ENCODE peak calls at places on chromosomes 16 and 17, in six cellular contexts. One of them, this sample, is unnamed.

GRCh38 chr16:57648590-57649442 is 19.3 kb upstream of the ADGRG3 start:
- DNase-seq in amniotic epithelial cell: peak
- DNase-seq in activated naive CD4-positive, alpha-beta T cell treated with anti-CD3 and anti-CD28 coated beads, Interleukin-2, amount 50 U/mL, for 72 hours: peak
- DNase-seq in stimulated activated CD8-positive, alpha-beta memory T cell treated with anti-CD3 and anti-CD28 coated beads, Interleukin-4, amount 100 ng/mL, for 4 hours: peak
- DNase-seq in heart right ventricle: peak
- DNase-seq in SW480: peak
- DNase-seq in this sample: peak

GRCh38 chr16:70432304-70432799 is 6.5 kb downstream of the ST3GAL2 start:
- DNase-seq in amniotic epithelial cell: no peak
- DNase-seq in activated naive CD4-positive, alpha-beta T cell treated with anti-CD3 and anti-CD28 coated beads, Interleukin-2, amount 50 U/mL, for 72 hours: no peak
- DNase-seq in stimulated activated CD8-positive, alpha-beta memory T cell treated with anti-CD3 and anti-CD28 coated beads, Interleukin-4, amount 100 ng/mL, for 4 hours: no peak
- DNase-seq in heart right ventricle: no peak
- DNase-seq in SW480: no peak
- DNase-seq in this sample: no peak

GRCh38 chr16:11328172-11329079 is 16.8 kb upstream of the RMI2 start:
- DNase-seq in amniotic epithelial cell: peak
- DNase-seq in activated naive CD4-positive, alpha-beta T cell treated with anti-CD3 and anti-CD28 coated beads, Interleukin-2, amount 50 U/mL, for 72 hours: no peak
- DNase-seq in stimulated activated CD8-positive, alpha-beta memory T cell treated with anti-CD3 and anti-CD28 coated beads, Interleukin-4, amount 100 ng/mL, for 4 hours: no peak
- DNase-seq in heart right ventricle: peak
- DNase-seq in SW480: peak
- DNase-seq in this sample: peak

GRCh38 chr17:80999224-81000088 is 7.8 kb downstream of the CHMP6 start:
- DNase-seq in amniotic epithelial cell: no peak
- DNase-seq in activated naive CD4-positive, alpha-beta T cell treated with anti-CD3 and anti-CD28 coated beads, Interleukin-2, amount 50 U/mL, for 72 hours: no peak
- DNase-seq in stimulated activated CD8-positive, alpha-beta memory T cell treated with anti-CD3 and anti-CD28 coated beads, Interleukin-4, amount 100 ng/mL, for 4 hours: no peak
- DNase-seq in heart right ventricle: no peak
- DNase-seq in SW480: no peak
- DNase-seq in this sample: no peak

GRCh38 chr16:53434436-53435065 is at the start of gene RBL2:
- DNase-seq in amniotic epithelial cell: peak
- DNase-seq in activated naive CD4-positive, alpha-beta T cell treated with anti-CD3 and anti-CD28 coated beads, Interleukin-2, amount 50 U/mL, for 72 hours: peak
- DNase-seq in stimulated activated CD8-positive, alpha-beta memory T cell treated with anti-CD3 and anti-CD28 coated beads, Interleukin-4, amount 100 ng/mL, for 4 hours: peak
- DNase-seq in heart right ventricle: peak
- DNase-seq in SW480: peak
- DNase-seq in this sample: peak

GRCh38 chr17:38605852-38606645 is at the start of gene SRCIN1:
- DNase-seq in amniotic epithelial cell: no peak
- DNase-seq in activated naive CD4-positive, alpha-beta T cell treated with anti-CD3 and anti-CD28 coated beads, Interleukin-2, amount 50 U/mL, for 72 hours: no peak
- DNase-seq in stimulated activated CD8-positive, alpha-beta memory T cell treated with anti-CD3 and anti-CD28 coated beads, Interleukin-4, amount 100 ng/mL, for 4 hours: no peak
- DNase-seq in heart right ventricle: peak
- DNase-seq in SW480: peak
- DNase-seq in this sample: peak

GRCh38 chr17:38750312-38751121 is 2.0 kb upstream of the PSMB3 start:
- DNase-seq in amniotic epithelial cell: no peak
- DNase-seq in activated naive CD4-positive, alpha-beta T cell treated with anti-CD3 and anti-CD28 coated beads, Interleukin-2, amount 50 U/mL, for 72 hours: no peak
- DNase-seq in stimulated activated CD8-positive, alpha-beta memory T cell treated with anti-CD3 and anti-CD28 coated beads, Interleukin-4, amount 100 ng/mL, for 4 hours: no peak
- DNase-seq in heart right ventricle: no peak
- DNase-seq in SW480: peak
- DNase-seq in this sample: peak

GRCh38 chr17:55023626-55024025 is 55.1 kb downstream of the STXBP4 start:
- DNase-seq in amniotic epithelial cell: no peak
- DNase-seq in activated naive CD4-positive, alpha-beta T cell treated with anti-CD3 and anti-CD28 coated beads, Interleukin-2, amount 50 U/mL, for 72 hours: no peak
- DNase-seq in stimulated activated CD8-positive, alpha-beta memory T cell treated with anti-CD3 and anti-CD28 coated beads, Interleukin-4, amount 100 ng/mL, for 4 hours: no peak
- DNase-seq in heart right ventricle: no peak
- DNase-seq in SW480: no peak
- DNase-seq in this sample: no peak

GRCh38 chr17:2058521-2059124 is 3.7 kb downstream of the HIC1 start:
- DNase-seq in amniotic epithelial cell: peak
- DNase-seq in activated naive CD4-positive, alpha-beta T cell treated with anti-CD3 and anti-CD28 coated beads, Interleukin-2, amount 50 U/mL, for 72 hours: peak
- DNase-seq in stimulated activated CD8-positive, alpha-beta memory T cell treated with anti-CD3 and anti-CD28 coated beads, Interleukin-4, amount 100 ng/mL, for 4 hours: no peak
- DNase-seq in heart right ventricle: peak
- DNase-seq in SW480: no peak
- DNase-seq in this sample: no peak

GRCh38 chr17:12180644-12181261 is 160.1 kb downstream of the MAP2K4 start:
- DNase-seq in amniotic epithelial cell: peak
- DNase-seq in activated naive CD4-positive, alpha-beta T cell treated with anti-CD3 and anti-CD28 coated beads, Interleukin-2, amount 50 U/mL, for 72 hours: no peak
- DNase-seq in stimulated activated CD8-positive, alpha-beta memory T cell treated with anti-CD3 and anti-CD28 coated beads, Interleukin-4, amount 100 ng/mL, for 4 hours: no peak
- DNase-seq in heart right ventricle: no peak
- DNase-seq in SW480: peak
- DNase-seq in this sample: no peak

GRCh38 chr17:37481001-37481665 is 8.6 kb upstream of the DUSP14 start:
- DNase-seq in amniotic epithelial cell: no peak
- DNase-seq in activated naive CD4-positive, alpha-beta T cell treated with anti-CD3 and anti-CD28 coated beads, Interleukin-2, amount 50 U/mL, for 72 hours: no peak
- DNase-seq in stimulated activated CD8-positive, alpha-beta memory T cell treated with anti-CD3 and anti-CD28 coated beads, Interleukin-4, amount 100 ng/mL, for 4 hours: no peak
- DNase-seq in heart right ventricle: no peak
- DNase-seq in SW480: no peak
- DNase-seq in this sample: no peak

GRCh38 chr17:50268632-50269287 is 5.5 kb upstream of the TMEM92 start:
- DNase-seq in amniotic epithelial cell: no peak
- DNase-seq in activated naive CD4-positive, alpha-beta T cell treated with anti-CD3 and anti-CD28 coated beads, Interleukin-2, amount 50 U/mL, for 72 hours: no peak
- DNase-seq in stimulated activated CD8-positive, alpha-beta memory T cell treated with anti-CD3 and anti-CD28 coated beads, Interleukin-4, amount 100 ng/mL, for 4 hours: no peak
- DNase-seq in heart right ventricle: no peak
- DNase-seq in SW480: no peak
- DNase-seq in this sample: no peak

GRCh38 chr17:76667356-76667755 is 23.8 kb upstream of the ST6GALNAC1 start:
- DNase-seq in amniotic epithelial cell: no peak
- DNase-seq in activated naive CD4-positive, alpha-beta T cell treated with anti-CD3 and anti-CD28 coated beads, Interleukin-2, amount 50 U/mL, for 72 hours: no peak
- DNase-seq in stimulated activated CD8-positive, alpha-beta memory T cell treated with anti-CD3 and anti-CD28 coated beads, Interleukin-4, amount 100 ng/mL, for 4 hours: no peak
- DNase-seq in heart right ventricle: no peak
- DNase-seq in SW480: no peak
- DNase-seq in this sample: no peak

GRCh38 chr17:63433746-63434591 is 12.1 kb downstream of the CYB561 start:
- DNase-seq in amniotic epithelial cell: peak
- DNase-seq in activated naive CD4-positive, alpha-beta T cell treated with anti-CD3 and anti-CD28 coated beads, Interleukin-2, amount 50 U/mL, for 72 hours: no peak
- DNase-seq in stimulated activated CD8-positive, alpha-beta memory T cell treated with anti-CD3 and anti-CD28 coated beads, Interleukin-4, amount 100 ng/mL, for 4 hours: no peak
- DNase-seq in heart right ventricle: peak
- DNase-seq in SW480: no peak
- DNase-seq in this sample: no peak

GRCh38 chr16:17339764-17340541 is 130.8 kb downstream of the XYLT1 start:
- DNase-seq in amniotic epithelial cell: no peak
- DNase-seq in activated naive CD4-positive, alpha-beta T cell treated with anti-CD3 and anti-CD28 coated beads, Interleukin-2, amount 50 U/mL, for 72 hours: no peak
- DNase-seq in stimulated activated CD8-positive, alpha-beta memory T cell treated with anti-CD3 and anti-CD28 coated beads, Interleukin-4, amount 100 ng/mL, for 4 hours: no peak
- DNase-seq in heart right ventricle: no peak
- DNase-seq in SW480: no peak
- DNase-seq in this sample: no peak

GRCh38 chr17:77320501-77321256 is 179.9 kb downstream of the SEC14L1 start:
- DNase-seq in amniotic epithelial cell: peak
- DNase-seq in activated naive CD4-positive, alpha-beta T cell treated with anti-CD3 and anti-CD28 coated beads, Interleukin-2, amount 50 U/mL, for 72 hours: no peak
- DNase-seq in stimulated activated CD8-positive, alpha-beta memory T cell treated with anti-CD3 and anti-CD28 coated beads, Interleukin-4, amount 100 ng/mL, for 4 hours: no peak
- DNase-seq in heart right ventricle: no peak
- DNase-seq in SW480: no peak
- DNase-seq in this sample: no peak

GRCh38 chr16:15037003-15037402 is 18.9 kb downstream of the NTAN1 start:
- DNase-seq in amniotic epithelial cell: no peak
- DNase-seq in activated naive CD4-positive, alpha-beta T cell treated with anti-CD3 and anti-CD28 coated beads, Interleukin-2, amount 50 U/mL, for 72 hours: no peak
- DNase-seq in stimulated activated CD8-positive, alpha-beta memory T cell treated with anti-CD3 and anti-CD28 coated beads, Interleukin-4, amount 100 ng/mL, for 4 hours: no peak
- DNase-seq in heart right ventricle: no peak
- DNase-seq in SW480: no peak
- DNase-seq in this sample: no peak

GRCh38 chr16:51402785-51403184 is 251.7 kb upstream of the SALL1 start:
- DNase-seq in amniotic epithelial cell: peak
- DNase-seq in activated naive CD4-positive, alpha-beta T cell treated with anti-CD3 and anti-CD28 coated beads, Interleukin-2, amount 50 U/mL, for 72 hours: no peak
- DNase-seq in stimulated activated CD8-positive, alpha-beta memory T cell treated with anti-CD3 and anti-CD28 coated beads, Interleukin-4, amount 100 ng/mL, for 4 hours: no peak
- DNase-seq in heart right ventricle: no peak
- DNase-seq in SW480: no peak
- DNase-seq in this sample: no peak

GRCh38 chr16:67169011-67169451 is 1.3 kb upstream of the NOL3 start:
- DNase-seq in amniotic epithelial cell: no peak
- DNase-seq in activated naive CD4-positive, alpha-beta T cell treated with anti-CD3 and anti-CD28 coated beads, Interleukin-2, amount 50 U/mL, for 72 hours: no peak
- DNase-seq in stimulated activated CD8-positive, alpha-beta memory T cell treated with anti-CD3 and anti-CD28 coated beads, Interleukin-4, amount 100 ng/mL, for 4 hours: no peak
- DNase-seq in heart right ventricle: no peak
- DNase-seq in SW480: no peak
- DNase-seq in this sample: no peak

GRCh38 chr17:29710891-29711418 is 88.2 kb upstream of the CORO6 start:
- DNase-seq in amniotic epithelial cell: peak
- DNase-seq in activated naive CD4-positive, alpha-beta T cell treated with anti-CD3 and anti-CD28 coated beads, Interleukin-2, amount 50 U/mL, for 72 hours: no peak
- DNase-seq in stimulated activated CD8-positive, alpha-beta memory T cell treated with anti-CD3 and anti-CD28 coated beads, Interleukin-4, amount 100 ng/mL, for 4 hours: no peak
- DNase-seq in heart right ventricle: no peak
- DNase-seq in SW480: no peak
- DNase-seq in this sample: no peak

GRCh38 chr17:21161498-21162393 is 35.0 kb downstream of the DHRS7B start:
- DNase-seq in amniotic epithelial cell: peak
- DNase-seq in activated naive CD4-positive, alpha-beta T cell treated with anti-CD3 and anti-CD28 coated beads, Interleukin-2, amount 50 U/mL, for 72 hours: no peak
- DNase-seq in stimulated activated CD8-positive, alpha-beta memory T cell treated with anti-CD3 and anti-CD28 coated beads, Interleukin-4, amount 100 ng/mL, for 4 hours: no peak
- DNase-seq in heart right ventricle: no peak
- DNase-seq in SW480: no peak
- DNase-seq in this sample: no peak

GRCh38 chr17:56206351-56206750 is 53.1 kb downstream of the ANKFN1 start:
- DNase-seq in amniotic epithelial cell: no peak
- DNase-seq in activated naive CD4-positive, alpha-beta T cell treated with anti-CD3 and anti-CD28 coated beads, Interleukin-2, amount 50 U/mL, for 72 hours: no peak
- DNase-seq in stimulated activated CD8-positive, alpha-beta memory T cell treated with anti-CD3 and anti-CD28 coated beads, Interleukin-4, amount 100 ng/mL, for 4 hours: no peak
- DNase-seq in heart right ventricle: no peak
- DNase-seq in SW480: no peak
- DNase-seq in this sample: no peak

GRCh38 chr16:79601978-79602609 is 1.6 kb upstream of the MAF start:
- DNase-seq in amniotic epithelial cell: peak
- DNase-seq in activated naive CD4-positive, alpha-beta T cell treated with anti-CD3 and anti-CD28 coated beads, Interleukin-2, amount 50 U/mL, for 72 hours: peak
- DNase-seq in stimulated activated CD8-positive, alpha-beta memory T cell treated with anti-CD3 and anti-CD28 coated beads, Interleukin-4, amount 100 ng/mL, for 4 hours: peak
- DNase-seq in heart right ventricle: peak
- DNase-seq in SW480: peak
- DNase-seq in this sample: peak

GRCh38 chr17:42855048-42855596 is 4.1 kb downstream of the AOC3 start:
- DNase-seq in amniotic epithelial cell: no peak
- DNase-seq in activated naive CD4-positive, alpha-beta T cell treated with anti-CD3 and anti-CD28 coated beads, Interleukin-2, amount 50 U/mL, for 72 hours: no peak
- DNase-seq in stimulated activated CD8-positive, alpha-beta memory T cell treated with anti-CD3 and anti-CD28 coated beads, Interleukin-4, amount 100 ng/mL, for 4 hours: no peak
- DNase-seq in heart right ventricle: no peak
- DNase-seq in SW480: no peak
- DNase-seq in this sample: no peak

GRCh38 chr17:59600169-59600568 is 19.5 kb upstream of the CLTC start:
- DNase-seq in amniotic epithelial cell: no peak
- DNase-seq in activated naive CD4-positive, alpha-beta T cell treated with anti-CD3 and anti-CD28 coated beads, Interleukin-2, amount 50 U/mL, for 72 hours: no peak
- DNase-seq in stimulated activated CD8-positive, alpha-beta memory T cell treated with anti-CD3 and anti-CD28 coated beads, Interleukin-4, amount 100 ng/mL, for 4 hours: no peak
- DNase-seq in heart right ventricle: no peak
- DNase-seq in SW480: no peak
- DNase-seq in this sample: no peak

This sample was measured in NCI-H526.